ENCODE peak calls at places on chromosomes 13 and 19, in seven cellular contexts. B is PC-3; A is foreskin fibroblast; N is effector memory CD4-positive, alpha-beta T cell; C is CD8-positive, alpha-beta T cell; G is GM12864; Y is fibroblast of mammary gland. D is an unnamed sample.

GRCh38 chr13:26053418-26053980 is 1.7 kb upstream of the SHISA2 start:
- DNase-seq in Y (no peak), B (no peak), N (no peak), G (no peak), A (no peak), C (no peak), D (no peak)

GRCh38 chr13:65472336-65472735 is 1757.8 kb downstream of the PCDH9 start:
- DNase-seq in Y (no peak), C (no peak), N (no peak), G (no peak), A (no peak), B (peak), D (no peak)

GRCh38 chr13:98923641-98924397 is 54.0 kb downstream of the DOCK9 start:
- DNase-seq in A (peak), Y (peak), G (no peak), B (no peak), N (no peak), C (no peak), D (no peak)

GRCh38 chr13:110265682-110266430 is 41.1 kb downstream of the COL4A1 start:
- DNase-seq in B (no peak), A (no peak), N (no peak), Y (no peak), C (no peak), G (no peak), D (no peak)

GRCh38 chr13:44879452-44880058 is 109.7 kb downstream of the NUFIP1 start:
- DNase-seq in B (peak), A (peak), G (peak), Y (peak), N (no peak), C (no peak), D (no peak)

GRCh38 chr19:51541458-51542357 is 10.2 kb upstream of the SIGLEC6 start:
- DNase-seq in G (no peak), N (no peak), A (no peak), B (no peak), C (no peak), Y (no peak), D (no peak)

GRCh38 chr13:30792257-30793000 is 57.1 kb downstream of the ALOX5AP start:
- DNase-seq in A (peak), N (no peak), C (no peak), B (peak), G (no peak), Y (peak), D (peak)

GRCh38 chr19:38685666-38686529 is 38.4 kb downstream of the ACTN4 start:
- DNase-seq in N (peak), A (peak), B (peak), C (no peak), G (no peak), Y (peak), D (no peak)

GRCh38 chr13:78478183-78478582 is 125.2 kb downstream of the POU4F1 start:
- DNase-seq in N (no peak), A (no peak), B (no peak), Y (no peak), C (no peak), G (no peak), D (no peak)

GRCh38 chr13:96299235-96299634 is 209.3 kb downstream of the HS6ST3 start:
- DNase-seq in G (no peak), N (no peak), A (no peak), C (no peak), Y (no peak), B (peak), D (no peak)

GRCh38 chr19:27774827-27775226 is 1438.1 kb downstream of the UQCRFS1 start:
- DNase-seq in Y (peak), N (no peak), G (no peak), A (no peak), B (peak), C (no peak), D (no peak)

GRCh38 chr19:28425431-28425931 is 787.5 kb downstream of the UQCRFS1 start:
- DNase-seq in B (no peak), C (no peak), G (no peak), Y (peak), N (no peak), A (no peak), D (no peak)

GRCh38 chr13:36998624-36999041 is 507 bp downstream of the ALG5 start:
- DNase-seq in C (peak), G (no peak), A (peak), Y (peak), B (no peak), N (no peak), D (no peak)

GRCh38 chr13:37905736-37906135 is 36.2 kb upstream of the TRPC4 start:
- DNase-seq in C (no peak), N (no peak), Y (no peak), B (no peak), G (no peak), A (no peak), D (no peak)

GRCh38 chr19:49440439-49441209 is 703 bp downstream of the SLC17A7 start:
- DNase-seq in G (no peak), B (no peak), A (no peak), Y (no peak), N (no peak), C (no peak), D (no peak)
- H3K4me3 ChIP-seq in G (no peak), B (peak), A (peak), Y (no peak), N (no peak), C (no peak), D (no peak)

GRCh38 chr13:91356919-91357612 is 9.6 kb downstream of the MIR17HG start:
- DNase-seq in B (no peak), N (no peak), G (no peak), A (no peak), C (no peak), Y (no peak), D (no peak)

GRCh38 chr13:91357613-91358383 is 10.3 kb downstream of the MIR17HG start:
- DNase-seq in Y (no peak), N (no peak), B (no peak), A (no peak), C (no peak), G (no peak), D (no peak)

GRCh38 chr13:91355826-91356710 is 8.6 kb downstream of the MIR17HG start:
- DNase-seq in G (no peak), Y (no peak), N (no peak), A (no peak), C (no peak), B (no peak), D (no peak)

GRCh38 chr13:91353494-91353893 is 6.0 kb downstream of the MIR17HG start:
- DNase-seq in Y (no peak), A (no peak), C (no peak), N (no peak), G (no peak), B (no peak), D (no peak)

GRCh38 chr13:91355099-91355825 is 7.8 kb downstream of the MIR17HG start:
- DNase-seq in A (no peak), C (no peak), Y (no peak), G (no peak), N (no peak), B (no peak), D (no peak)
- H3K4me3 ChIP-seq in A (no peak), C (no peak), Y (no peak), G (no peak), N (no peak), B (no peak), D (no peak)

DNA sequence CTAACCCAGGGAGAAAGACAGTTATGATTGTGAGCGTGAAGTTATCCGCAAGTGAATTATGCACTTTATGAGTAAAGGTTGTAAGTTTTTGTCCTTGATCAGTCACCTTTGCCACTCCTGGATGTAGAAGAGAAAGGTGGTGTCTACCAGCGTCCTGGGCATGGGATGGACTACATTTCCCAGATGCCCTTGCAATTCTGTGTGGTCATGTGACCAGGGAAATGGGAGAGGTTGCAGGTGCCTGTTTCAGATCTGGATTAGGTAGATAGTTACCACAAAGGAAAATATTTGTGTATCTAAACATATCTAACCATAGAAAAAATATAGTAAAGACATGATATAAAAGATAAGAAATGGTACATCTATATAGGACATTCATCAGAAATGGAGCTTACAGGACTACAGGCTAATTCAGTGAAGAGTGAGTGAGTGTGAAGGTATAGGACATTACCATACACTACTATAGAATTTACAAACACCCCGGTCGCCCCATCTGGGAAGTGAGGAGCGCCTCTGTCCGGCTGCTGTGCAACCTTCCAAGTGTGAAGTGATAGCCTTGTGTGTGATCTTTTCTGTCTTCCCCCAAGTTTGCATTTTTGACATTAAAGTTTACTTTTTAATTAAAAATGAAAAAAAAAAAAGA is 51.6 kb upstream of the CACNA1A start:
- DNase-seq in C (no peak), N (no peak), B (peak), Y (no peak), G (no peak), A (no peak), D (no peak)
- H3K4me3 ChIP-seq in C (no peak), N (no peak), B (no peak), Y (no peak), G (no peak), A (no peak), D (no peak)

GRCh38 chr19:1839658-1840540 is 8.4 kb downstream of the REXO1 start:
- DNase-seq in N (no peak), A (no peak), C (no peak), B (no peak), Y (no peak), G (no peak), D (no peak)

GRCh38 chr19:1840541-1841115 is 7.7 kb downstream of the REXO1 start:
- DNase-seq in B (no peak), Y (no peak), G (no peak), A (no peak), C (no peak), N (no peak), D (no peak)

GRCh38 chr19:1843116-1843515 is 5.2 kb downstream of the REXO1 start:
- DNase-seq in Y (no peak), B (no peak), N (no peak), G (no peak), C (no peak), A (no peak), D (no peak)

GRCh38 chr19:1843646-1844394 is 4.5 kb downstream of the REXO1 start:
- DNase-seq in A (no peak), G (no peak), Y (no peak), B (no peak), N (no peak), C (no peak), D (no peak)

GRCh38 chr19:1841209-1841924 is 6.9 kb downstream of the REXO1 start:
- DNase-seq in N (no peak), G (no peak), A (no peak), Y (no peak), B (no peak), C (no peak), D (no peak)
- H3K4me3 ChIP-seq in N (no peak), G (no peak), A (no peak), Y (no peak), B (no peak), C (no peak), D (no peak)

DNA sequence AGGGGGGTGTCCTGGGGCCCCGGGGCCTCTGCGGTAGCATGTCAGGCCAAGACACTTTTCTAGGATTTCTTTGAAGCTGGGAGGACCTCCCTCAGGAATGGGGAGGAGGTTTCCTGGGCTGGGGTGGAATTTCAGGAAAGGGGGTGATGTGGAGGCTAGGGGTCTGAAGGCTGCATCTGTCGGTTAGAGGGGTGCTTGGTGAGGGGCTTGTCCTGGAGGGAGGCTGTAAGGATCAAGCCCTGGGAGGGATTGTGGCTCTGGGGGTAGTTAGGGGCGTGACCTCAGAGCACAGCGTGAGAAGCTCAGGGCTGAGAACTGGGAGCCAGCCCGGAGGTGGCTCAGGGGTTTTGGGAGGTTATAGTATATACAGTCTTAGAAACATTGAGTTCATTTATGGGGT is 1.6 kb downstream of the RRAS start:
- DNase-seq in G (no peak), B (no peak), C (no peak), A (peak), N (no peak), Y (peak), D (no peak)
- H3K4me3 ChIP-seq in G (no peak), B (peak), C (no peak), A (peak), N (no peak), Y (peak), D (peak)

DNA sequence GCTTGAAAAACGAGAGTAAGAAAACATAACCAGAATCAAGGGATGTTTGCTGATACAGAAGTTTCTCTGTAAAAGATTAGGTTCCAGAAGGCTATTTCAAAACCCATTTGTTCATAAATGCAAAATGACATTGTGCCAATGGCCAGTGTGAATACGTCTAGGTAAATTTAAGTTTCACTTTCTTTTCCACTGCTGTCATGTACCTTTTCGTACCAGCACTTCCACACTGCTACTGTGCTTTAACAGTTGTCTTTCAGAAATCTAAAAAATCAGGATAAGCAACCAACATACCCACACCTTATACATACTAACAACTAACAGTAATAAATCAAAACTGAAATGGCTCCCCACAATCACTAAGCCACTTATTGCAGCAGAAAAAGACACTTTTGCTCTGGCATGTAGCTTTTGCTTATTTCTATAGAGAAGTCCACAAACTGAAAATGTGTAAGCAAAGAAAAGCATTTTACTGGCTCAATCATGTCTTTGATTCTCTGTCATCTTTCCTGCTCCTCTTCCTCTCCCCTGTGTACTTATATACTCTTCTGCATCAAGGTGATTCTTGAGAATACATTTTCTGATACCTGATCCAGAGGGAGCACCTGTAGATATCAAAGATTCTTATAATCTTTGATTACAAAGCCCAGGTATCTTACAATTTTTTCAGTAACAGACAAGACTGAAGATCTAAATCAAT is 34.3 kb downstream of the ELF1 start:
- DNase-seq in N (no peak), G (peak), B (no peak), A (no peak), C (no peak), Y (peak), D (no peak)
- H3K4me3 ChIP-seq in N (peak), G (peak), B (no peak), A (no peak), C (peak), Y (peak), D (no peak)

GRCh38 chr13:42279080-42279479 is 7.1 kb downstream of the AKAP11 start:
- DNase-seq in C (no peak), G (no peak), N (no peak), Y (peak), B (no peak), A (no peak), D (no peak)

GRCh38 chr13:42276683-42277082 is 4.7 kb downstream of the AKAP11 start:
- DNase-seq in C (no peak), A (no peak), Y (no peak), N (no peak), B (no peak), G (no peak), D (no peak)

GRCh38 chr13:42275506-42275905 is 3.6 kb downstream of the AKAP11 start:
- DNase-seq in N (no peak), G (no peak), A (no peak), B (no peak), Y (no peak), C (no peak), D (no peak)

GRCh38 chr13:42279986-42280385 is 8.0 kb downstream of the AKAP11 start:
- DNase-seq in C (no peak), A (no peak), Y (no peak), B (no peak), G (no peak), N (no peak), D (no peak)

GRCh38 chr13:42277618-42278276 is 5.8 kb downstream of the AKAP11 start:
- DNase-seq in G (no peak), Y (peak), B (no peak), N (no peak), A (no peak), C (no peak), D (no peak)
- H3K4me3 ChIP-seq in G (peak), Y (no peak), B (no peak), N (no peak), A (no peak), C (no peak), D (no peak)

GRCh38 chr13:52916483-52916990 is 68.1 kb upstream of the PCDH8 start:
- DNase-seq in B (no peak), A (no peak), C (no peak), G (no peak), Y (no peak), N (no peak), D (no peak)
- H3K4me3 ChIP-seq in B (no peak), A (no peak), C (no peak), G (no peak), Y (no peak), N (no peak), D (no peak)

DNA sequence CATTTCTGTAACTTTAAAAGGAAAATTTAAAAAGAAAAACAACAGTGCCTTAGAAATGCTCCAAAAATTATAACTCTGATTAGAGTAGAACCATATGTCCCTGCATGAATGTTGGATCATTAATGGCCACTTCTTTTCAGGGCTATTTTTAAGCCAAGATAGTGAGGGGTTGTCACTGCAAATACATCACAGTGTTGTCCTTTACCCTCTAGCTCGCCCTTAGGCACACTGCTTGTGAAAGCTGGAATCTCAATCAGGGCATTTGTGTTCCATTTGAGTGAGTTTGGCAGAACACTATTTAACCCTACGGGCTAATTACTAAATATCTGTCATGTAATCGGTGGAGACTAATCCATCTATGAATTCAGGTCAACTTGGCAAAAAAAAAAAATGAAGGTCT is 212.2 kb downstream of the NHLRC3 start:
- DNase-seq in C (no peak), N (no peak), Y (no peak), G (no peak), B (no peak), A (no peak), D (no peak)
- H3K4me3 ChIP-seq in C (no peak), N (no peak), Y (no peak), G (no peak), B (no peak), A (no peak), D (no peak)

D was measured in AG04450.